ENCODE peak calls at places on chromosomes 7 and 10, in five cellular contexts. T is GM12865, B is amygdala, S is body of pancreas, X is GM23338. F is an unnamed sample.

GRCh38 chr7:42071372-42072261 is 165.4 kb downstream of the GLI3 start:
- DNase-seq in T (no peak), B (no peak), S (no peak), X (peak), F (no peak)

GRCh38 chr7:132386249-132386681 is 190.0 kb downstream of the PLXNA4 start:
- DNase-seq in T (peak), B (no peak), S (no peak), X (no peak), F (no peak)

GRCh38 chr7:1883031-1883761 is 213.1 kb downstream of the ELFN1 start:
- DNase-seq in T (no peak), B (no peak), S (no peak), X (no peak), F (peak)

GRCh38 chr10:53918755-53919154 is 882.3 kb downstream of the PCDH15 start:
- DNase-seq in T (no peak), B (no peak), S (no peak), X (peak), F (no peak)

GRCh38 chr10:7525314-7526016 is 114.6 kb upstream of the SFMBT2 start:
- DNase-seq in T (peak), B (peak), S (peak), X (peak), F (peak)

GRCh38 chr10:58486821-58487220 is 25.9 kb upstream of the BICC1 start:
- DNase-seq in T (no peak), B (no peak), S (no peak), X (no peak), F (no peak)

GRCh38 chr10:118035358-118036031 is 11.2 kb downstream of the RAB11FIP2 start:
- DNase-seq in T (no peak), B (no peak), S (no peak), X (no peak), F (no peak)

GRCh38 chr7:22114440-22114981 is 168.8 kb upstream of the CDCA7L start:
- DNase-seq in T (no peak), B (no peak), S (peak), X (no peak), F (no peak)

GRCh38 chr10:54125098-54125747 is 675.8 kb downstream of the PCDH15 start:
- DNase-seq in T (no peak), B (no peak), S (no peak), X (no peak), F (no peak)

GRCh38 chr10:77907900-77908717 is 18.4 kb downstream of the DLG5 start:
- DNase-seq in T (peak), B (no peak), S (no peak), X (peak), F (no peak)

GRCh38 chr7:27345164-27345887 is 102.7 kb downstream of the EVX1 start:
- DNase-seq in T (no peak), B (no peak), S (no peak), X (no peak), F (no peak)

GRCh38 chr7:157980774-157981173 is 606.8 kb downstream of the PTPRN2 start:
- DNase-seq in T (no peak), B (no peak), S (peak), X (no peak), F (no peak)

GRCh38 chr7:90309872-90310271 is 11.2 kb downstream of the FAM237B start:
- DNase-seq in T (no peak), B (no peak), S (no peak), X (peak), F (no peak)

GRCh38 chr7:55307123-55307916 is 57.8 kb upstream of the LANCL2 start:
- DNase-seq in T (no peak), B (no peak), S (no peak), X (peak), F (no peak)

GRCh38 chr10:124896751-124897150 is 45.2 kb upstream of the ZRANB1 start:
- DNase-seq in T (no peak), B (no peak), S (no peak), X (no peak), F (no peak)

GRCh38 chr7:101941481-101942383 is 124.3 kb downstream of the CUX1 start:
- DNase-seq in T (peak), B (no peak), S (no peak), X (no peak), F (no peak)

GRCh38 chr7:46945328-46945727 is 636.6 kb downstream of the TNS3 start:
- DNase-seq in T (no peak), B (no peak), S (no peak), X (no peak), F (no peak)

F was measured in T1000.